ENCODE peak calls at places on chromosomes 7 and 10, in five cellular contexts. One of them, this sample, is unnamed.

GRCh38 chr10:125023269-125023668 is 81.3 kb downstream of the ZRANB1 start:
- DNase-seq in RWPE1: no peak
- DNase-seq in cardiac fibroblast: no peak
- DNase-seq in left lung: peak; percentile 76
- DNase-seq in endothelial cell: no peak
- DNase-seq in this sample: no peak

GRCh38 chr10:126502481-126502880 is 114.2 kb upstream of the ADAM12 start:
- DNase-seq in cardiac fibroblast: peak; percentile 19
- DNase-seq in RWPE1: no peak
- DNase-seq in left lung: no peak
- DNase-seq in endothelial cell: no peak
- DNase-seq in this sample: no peak

GRCh38 chr10:118818621-118819221 is 64.0 kb upstream of the CACUL1 start:
- DNase-seq in left lung: no peak
- DNase-seq in cardiac fibroblast: no peak
- DNase-seq in endothelial cell: no peak
- DNase-seq in RWPE1: no peak
- DNase-seq in this sample: no peak

GRCh38 chr7:78620931-78621330 is 822.4 kb downstream of the PHTF2 start:
- DNase-seq in RWPE1: peak; percentile 7
- DNase-seq in left lung: no peak
- DNase-seq in cardiac fibroblast: peak; percentile 16
- DNase-seq in endothelial cell: peak; percentile 25
- DNase-seq in this sample: no peak

GRCh38 chr10:47024399-47025252 is 113.4 kb downstream of the PTPN20 start:
- DNase-seq in RWPE1: peak; percentile 79
- DNase-seq in endothelial cell: peak; percentile 69
- DNase-seq in cardiac fibroblast: peak; percentile 58
- DNase-seq in left lung: peak; percentile 81
- DNase-seq in this sample: peak; percentile 49

GRCh38 chr7:296546-296945 is 6.6 kb downstream of the FOXL3 start:
- DNase-seq in RWPE1: no peak
- DNase-seq in cardiac fibroblast: no peak
- DNase-seq in left lung: no peak
- DNase-seq in endothelial cell: no peak
- DNase-seq in this sample: peak; percentile 25

GRCh38 chr7:1536768-1537630 is 6.5 kb downstream of the MAFK start:
- DNase-seq in endothelial cell: peak; percentile 64
- DNase-seq in left lung: peak; percentile 94
- DNase-seq in RWPE1: peak; percentile 94
- DNase-seq in cardiac fibroblast: peak; percentile 99
- DNase-seq in this sample: peak; percentile 43

GRCh38 chr10:126397640-126398382 is 9.5 kb upstream of the ADAM12 start:
- DNase-seq in left lung: no peak
- DNase-seq in endothelial cell: no peak
- DNase-seq in cardiac fibroblast: peak; percentile 99
- DNase-seq in RWPE1: peak; percentile 90
- DNase-seq in this sample: no peak

GRCh38 chr7:44380831-44381493 is 55.6 kb upstream of the CAMK2B start:
- DNase-seq in cardiac fibroblast: peak; percentile 46
- DNase-seq in left lung: peak; percentile 45
- DNase-seq in endothelial cell: no peak
- DNase-seq in RWPE1: no peak
- DNase-seq in this sample: no peak

GRCh38 chr7:3459111-3459510 is 158.1 kb downstream of the SDK1 start:
- DNase-seq in endothelial cell: no peak
- DNase-seq in left lung: no peak
- DNase-seq in cardiac fibroblast: no peak
- DNase-seq in RWPE1: no peak
- DNase-seq in this sample: no peak

GRCh38 chr10:71269301-71270288 is 49.5 kb upstream of the SLC29A3 start:
- DNase-seq in cardiac fibroblast: peak; percentile 43
- DNase-seq in RWPE1: no peak
- DNase-seq in endothelial cell: no peak
- DNase-seq in left lung: no peak
- DNase-seq in this sample: no peak

GRCh38 chr10:28280652-28281051 is 22.2 kb downstream of the MPP7 start:
- DNase-seq in endothelial cell: no peak
- DNase-seq in cardiac fibroblast: peak; percentile 53
- DNase-seq in left lung: no peak
- DNase-seq in RWPE1: no peak
- DNase-seq in this sample: no peak

GRCh38 chr10:78171633-78172032 is 138.0 kb downstream of the RPS24 start:
- DNase-seq in endothelial cell: no peak
- DNase-seq in left lung: no peak
- DNase-seq in RWPE1: no peak
- DNase-seq in cardiac fibroblast: no peak
- DNase-seq in this sample: no peak

GRCh38 chr7:77867208-77867915 is 68.8 kb downstream of the PHTF2 start:
- DNase-seq in left lung: no peak
- DNase-seq in RWPE1: no peak
- DNase-seq in endothelial cell: no peak
- DNase-seq in cardiac fibroblast: peak; percentile 17
- DNase-seq in this sample: no peak

GRCh38 chr7:26782501-26782900 is 81.9 kb downstream of the SKAP2 start:
- DNase-seq in left lung: no peak
- DNase-seq in endothelial cell: no peak
- DNase-seq in cardiac fibroblast: no peak
- DNase-seq in RWPE1: no peak
- DNase-seq in this sample: no peak

GRCh38 chr10:70602665-70603438 is at the start of gene PRF1:
- DNase-seq in cardiac fibroblast: no peak
- DNase-seq in left lung: no peak
- DNase-seq in RWPE1: no peak
- DNase-seq in endothelial cell: no peak
- DNase-seq in this sample: no peak

GRCh38 chr7:116802784-116803183 is 59.6 kb upstream of the CAPZA2 start:
- DNase-seq in left lung: no peak
- DNase-seq in endothelial cell: peak; percentile 19
- DNase-seq in cardiac fibroblast: peak; percentile 89
- DNase-seq in RWPE1: peak; percentile 41
- DNase-seq in this sample: peak; percentile 58

GRCh38 chr7:17062433-17063383 is 180.9 kb upstream of the AGR3 start:
- DNase-seq in endothelial cell: no peak
- DNase-seq in RWPE1: peak; percentile 10
- DNase-seq in left lung: no peak
- DNase-seq in cardiac fibroblast: peak; percentile 41
- DNase-seq in this sample: no peak

GRCh38 chr10:132492323-132493035 is 45.1 kb upstream of the INPP5A start:
- DNase-seq in cardiac fibroblast: no peak
- DNase-seq in RWPE1: no peak
- DNase-seq in endothelial cell: no peak
- DNase-seq in left lung: peak; percentile 48
- DNase-seq in this sample: no peak

GRCh38 chr10:127029061-127029460 is 123.8 kb downstream of the DOCK1 start:
- DNase-seq in endothelial cell: no peak
- DNase-seq in left lung: no peak
- DNase-seq in cardiac fibroblast: no peak
- DNase-seq in RWPE1: no peak
- DNase-seq in this sample: no peak

GRCh38 chr10:93334901-93335312 is 147.2 kb downstream of the MYOF start:
- DNase-seq in cardiac fibroblast: peak; percentile 40
- DNase-seq in left lung: no peak
- DNase-seq in endothelial cell: no peak
- DNase-seq in RWPE1: peak; percentile 91
- DNase-seq in this sample: no peak

GRCh38 chr7:29596593-29597178 is 33.1 kb downstream of the PRR15 start:
- DNase-seq in left lung: no peak
- DNase-seq in cardiac fibroblast: no peak
- DNase-seq in RWPE1: no peak
- DNase-seq in endothelial cell: no peak
- DNase-seq in this sample: no peak

GRCh38 chr7:3897430-3898385 is 596.7 kb downstream of the SDK1 start:
- DNase-seq in cardiac fibroblast: peak; percentile 76
- DNase-seq in RWPE1: peak; percentile 48
- DNase-seq in left lung: no peak
- DNase-seq in endothelial cell: peak; percentile 9
- DNase-seq in this sample: no peak

GRCh38 chr7:136533732-136534131 is 334.7 kb upstream of the CHRM2 start:
- DNase-seq in RWPE1: no peak
- DNase-seq in cardiac fibroblast: no peak
- DNase-seq in left lung: peak; percentile 31
- DNase-seq in endothelial cell: no peak
- DNase-seq in this sample: no peak

GRCh38 chr10:45179716-45180115 is 135.7 kb downstream of the OR13A1 start:
- DNase-seq in cardiac fibroblast: no peak
- DNase-seq in endothelial cell: no peak
- DNase-seq in RWPE1: no peak
- DNase-seq in left lung: no peak
- DNase-seq in this sample: no peak

GRCh38 chr7:94975316-94975715 is 67.9 kb downstream of the PPP1R9A start:
- DNase-seq in RWPE1: no peak
- DNase-seq in left lung: no peak
- DNase-seq in endothelial cell: no peak
- DNase-seq in cardiac fibroblast: peak; percentile 11
- DNase-seq in this sample: no peak

GRCh38 chr10:31897506-31897905 is 31.1 kb downstream of the ARHGAP12 start:
- DNase-seq in endothelial cell: no peak
- DNase-seq in RWPE1: no peak
- DNase-seq in left lung: no peak
- DNase-seq in cardiac fibroblast: no peak
- DNase-seq in this sample: no peak

GRCh38 chr7:46191776-46192175 is 270.7 kb upstream of the IGFBP3 start:
- DNase-seq in cardiac fibroblast: peak; percentile 45
- DNase-seq in RWPE1: peak; percentile 43
- DNase-seq in endothelial cell: no peak
- DNase-seq in left lung: no peak
- DNase-seq in this sample: no peak

GRCh38 chr10:103709341-103709920 is 145.9 kb downstream of the SH3PXD2A start:
- DNase-seq in RWPE1: peak; percentile 80
- DNase-seq in cardiac fibroblast: peak; percentile 60
- DNase-seq in left lung: peak; percentile 3
- DNase-seq in endothelial cell: no peak
- DNase-seq in this sample: no peak

GRCh38 chr10:46247808-46248569 is 38.8 kb upstream of the ANTXRL start:
- DNase-seq in RWPE1: no peak
- DNase-seq in left lung: no peak
- DNase-seq in cardiac fibroblast: no peak
- DNase-seq in endothelial cell: peak; percentile 3
- DNase-seq in this sample: no peak

GRCh38 chr7:93043393-93043985 is 74.3 kb downstream of the SAMD9 start:
- DNase-seq in left lung: peak; percentile 76
- DNase-seq in endothelial cell: peak; percentile 32
- DNase-seq in cardiac fibroblast: peak; percentile 92
- DNase-seq in RWPE1: peak; percentile 86
- DNase-seq in this sample: no peak

GRCh38 chr7:56079450-56080185 is 13.1 kb downstream of the PHKG1 start:
- DNase-seq in left lung: no peak
- DNase-seq in RWPE1: no peak
- DNase-seq in cardiac fibroblast: peak; percentile 79
- DNase-seq in endothelial cell: peak; percentile 55
- DNase-seq in this sample: no peak

GRCh38 chr7:140674899-140675701 is 2.4 kb downstream of the ADCK2 start:
- DNase-seq in RWPE1: no peak
- DNase-seq in cardiac fibroblast: peak; percentile 72
- DNase-seq in endothelial cell: peak; percentile 44
- DNase-seq in left lung: no peak
- DNase-seq in this sample: peak; percentile 64

GRCh38 chr7:22569586-22570321 is 69.8 kb upstream of the STEAP1B start:
- DNase-seq in endothelial cell: no peak
- DNase-seq in cardiac fibroblast: peak; percentile 90
- DNase-seq in left lung: peak; percentile 81
- DNase-seq in RWPE1: no peak
- DNase-seq in this sample: peak; percentile 83

GRCh38 chr7:158830211-158830723 is 958 bp upstream of the ESYT2 start:
- DNase-seq in cardiac fibroblast: no peak
- DNase-seq in endothelial cell: no peak
- DNase-seq in left lung: no peak
- DNase-seq in RWPE1: no peak
- DNase-seq in this sample: no peak

GRCh38 chr10:84204122-84204521 is 9.8 kb downstream of the CDHR1 start:
- DNase-seq in endothelial cell: no peak
- DNase-seq in cardiac fibroblast: no peak
- DNase-seq in RWPE1: no peak
- DNase-seq in left lung: no peak
- DNase-seq in this sample: no peak

GRCh38 chr10:129038490-129039011 is 428.5 kb upstream of the MGMT start:
- DNase-seq in cardiac fibroblast: no peak
- DNase-seq in RWPE1: no peak
- DNase-seq in left lung: no peak
- DNase-seq in endothelial cell: no peak
- DNase-seq in this sample: no peak
- TF ChIP-seq CTCF in cardiac fibroblast: no peak
- TF ChIP-seq CTCF in RWPE1: no peak
- TF ChIP-seq CTCF in left lung: no peak
- TF ChIP-seq CTCF in endothelial cell: no peak
- TF ChIP-seq CTCF in this sample: no peak

DNA sequence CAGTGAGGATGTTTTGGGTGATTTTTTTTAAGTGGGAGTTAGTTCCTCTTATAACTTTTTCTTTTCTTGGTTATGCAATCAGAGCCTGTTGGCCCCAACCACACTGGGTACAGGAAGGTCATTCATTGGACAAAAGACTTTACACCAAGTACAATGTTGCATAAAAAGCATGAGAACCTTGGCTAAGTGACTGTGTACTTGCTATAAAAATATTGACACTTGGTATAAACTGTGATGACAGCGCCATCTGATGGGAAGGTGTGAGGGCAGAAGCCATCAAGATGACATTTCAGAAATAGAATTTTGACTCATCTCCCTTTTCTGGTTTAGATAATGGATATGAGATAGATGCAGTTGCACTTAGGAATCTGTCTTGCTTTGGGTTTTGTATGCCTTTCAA is 126.4 kb upstream of the CCDC6 start:
- DNase-seq in endothelial cell: peak; percentile 30
- DNase-seq in RWPE1: peak; percentile 66
- DNase-seq in cardiac fibroblast: peak; percentile 77
- DNase-seq in left lung: no peak
- DNase-seq in this sample: peak; percentile 65
- TF ChIP-seq CTCF in endothelial cell: peak; percentile 39
- TF ChIP-seq CTCF in RWPE1: peak; percentile 50
- TF ChIP-seq CTCF in cardiac fibroblast: peak; percentile 30
- TF ChIP-seq CTCF in left lung: peak; percentile 38
- TF ChIP-seq CTCF in this sample: peak; percentile 76

GRCh38 chr7:30682131-30683083 is at the start of gene CRHR2:
- DNase-seq in endothelial cell: peak; percentile 52
- DNase-seq in left lung: no peak
- DNase-seq in cardiac fibroblast: no peak
- DNase-seq in RWPE1: no peak
- DNase-seq in this sample: no peak
- TF ChIP-seq CTCF in endothelial cell: peak; percentile 42
- TF ChIP-seq CTCF in left lung: no peak
- TF ChIP-seq CTCF in cardiac fibroblast: peak; percentile 8
- TF ChIP-seq CTCF in RWPE1: no peak
- TF ChIP-seq CTCF in this sample: no peak

GRCh38 chr10:8893102-8893501 is 838.6 kb downstream of the GATA3 start:
- DNase-seq in cardiac fibroblast: no peak
- DNase-seq in endothelial cell: no peak
- DNase-seq in RWPE1: no peak
- DNase-seq in left lung: no peak
- DNase-seq in this sample: no peak
- TF ChIP-seq CTCF in cardiac fibroblast: no peak
- TF ChIP-seq CTCF in endothelial cell: no peak
- TF ChIP-seq CTCF in RWPE1: no peak
- TF ChIP-seq CTCF in left lung: no peak
- TF ChIP-seq CTCF in this sample: no peak

GRCh38 chr7:143354376-143354775 is 8.1 kb downstream of the FAM131B start:
- DNase-seq in cardiac fibroblast: no peak
- DNase-seq in endothelial cell: no peak
- DNase-seq in left lung: no peak
- DNase-seq in RWPE1: no peak
- DNase-seq in this sample: no peak
- TF ChIP-seq CTCF in cardiac fibroblast: no peak
- TF ChIP-seq CTCF in endothelial cell: no peak
- TF ChIP-seq CTCF in left lung: no peak
- TF ChIP-seq CTCF in RWPE1: no peak
- TF ChIP-seq CTCF in this sample: no peak